ENCODE peak calls at places on chromosomes 12 and 14, in six cellular contexts. V, H, E, T, Z and Q are unnamed samples.
A peak's percentile ranks its signal among the peaks of the same experiment; 100 is the strongest.

GRCh38 chr12:109388167-109388563 is 40.5 kb downstream of the MYO1H start:
- DNase-seq in V (no peak), E (no peak), Z (no peak), H (no peak), T (no peak), Q (no peak)

GRCh38 chr12:108691995-108692808 is 39.1 kb downstream of the CORO1C start:
- DNase-seq in H (peak; percentile 70), V (no peak), T (no peak), Z (no peak), E (no peak), Q (no peak)

GRCh38 chr14:75711134-75711795 is 50.2 kb downstream of the TTLL5 start:
- DNase-seq in E (peak; percentile 62), T (peak; percentile 54), V (peak; percentile 28), H (no peak), Z (peak; percentile 65), Q (peak; percentile 41)

GRCh38 chr14:93974833-93975232 is 1.5 kb downstream of the ASB2 start:
- DNase-seq in V (no peak), Z (no peak), H (no peak), E (no peak), T (no peak), Q (no peak)

GRCh38 chr14:45003924-45004323 is 41.9 kb downstream of the TOGARAM1 start:
- DNase-seq in T (no peak), Z (no peak), V (no peak), E (no peak), H (no peak), Q (no peak)

GRCh38 chr12:26044592-26044991 is 80.2 kb downstream of the BHLHE41 start:
- DNase-seq in T (no peak), H (no peak), E (no peak), Z (no peak), V (no peak), Q (no peak)

GRCh38 chr12:5197127-5197526 is 153.4 kb downstream of the KCNA5 start:
- DNase-seq in V (no peak), Z (no peak), E (peak; percentile 85), H (no peak), T (no peak), Q (no peak)

GRCh38 chr12:66441905-66442559 is 139.7 kb downstream of the HELB start:
- DNase-seq in H (no peak), T (no peak), E (no peak), V (no peak), Z (no peak), Q (no peak)

GRCh38 chr14:92653162-92653651 is 95.2 kb downstream of the LGMN start:
- DNase-seq in T (no peak), H (no peak), E (no peak), V (no peak), Z (no peak), Q (no peak)

GRCh38 chr14:101737414-101738367 is 23.8 kb upstream of the PPP2R5C start:
- DNase-seq in H (no peak), T (no peak), Z (no peak), E (no peak), V (no peak), Q (no peak)

GRCh38 chr12:67539946-67540345 is 108.6 kb upstream of the DYRK2 start:
- DNase-seq in Z (peak; percentile 46), T (no peak), H (no peak), E (no peak), V (no peak), Q (no peak)

GRCh38 chr14:30507209-30507608 is 51.7 kb upstream of the G2E3 start:
- DNase-seq in Z (no peak), H (no peak), E (no peak), V (no peak), T (no peak), Q (no peak)

GRCh38 chr14:77645520-77646230 is 29.2 kb upstream of the SPTLC2 start:
- DNase-seq in Z (no peak), E (no peak), V (no peak), T (no peak), H (no peak), Q (no peak)

GRCh38 chr12:6532927-6533652 is 1.2 kb upstream of the GAPDH start:
- DNase-seq in V (peak; percentile 71), Z (peak; percentile 85), H (peak; percentile 72), E (peak; percentile 80), T (peak; percentile 45), Q (no peak)

GRCh38 chr12:22938323-22938722 is 313.4 kb downstream of the ETNK1 start:
- DNase-seq in Z (no peak), H (no peak), T (no peak), V (no peak), E (no peak), Q (no peak)

GRCh38 chr14:75285331-75285730 is 6.7 kb downstream of the FOS start:
- DNase-seq in T (no peak), H (no peak), V (no peak), E (no peak), Z (no peak), Q (no peak)

GRCh38 chr12:16189849-16190248 is 87.6 kb downstream of the SLC15A5 start:
- DNase-seq in V (no peak), H (no peak), E (peak; percentile 14), T (no peak), Z (no peak), Q (no peak)
- TF ChIP-seq CTCF in V (no peak), H (no peak), E (peak; percentile 70), T (peak; percentile 17), Z (no peak), Q (no peak)

DNA sequence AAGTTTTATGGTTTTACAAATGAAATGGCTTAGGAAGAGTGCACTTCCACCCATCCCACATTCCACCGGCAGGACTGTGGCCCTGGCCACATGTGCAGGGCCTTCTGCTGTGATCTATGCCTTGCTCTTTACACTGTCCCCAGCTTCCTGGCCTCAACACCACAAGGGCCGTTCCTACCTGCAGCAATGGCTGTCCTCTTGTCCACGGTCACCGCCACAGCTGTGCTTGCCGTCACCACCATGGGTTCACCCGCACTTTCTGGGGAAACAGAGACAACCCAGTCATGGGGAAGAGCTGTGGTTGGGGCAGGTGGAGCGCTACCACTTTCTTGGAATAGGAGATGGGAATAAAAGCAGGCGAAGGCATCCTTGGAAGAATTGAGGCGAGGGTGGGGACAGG is 20.2 kb downstream of the LRTM2 start:
- DNase-seq in Z (no peak), H (no peak), V (peak; percentile 24), E (no peak), T (no peak), Q (no peak)
- TF ChIP-seq CTCF in Z (no peak), H (no peak), V (no peak), E (no peak), T (no peak), Q (no peak)

GRCh38 chr12:53986686-53987180 is 1.8 kb downstream of the HOXC10 start:
- DNase-seq in E (no peak), T (no peak), H (no peak), V (no peak), Z (no peak), Q (no peak)

GRCh38 chr12:53985900-53986685 is 1.1 kb downstream of the HOXC10 start:
- DNase-seq in E (no peak), H (no peak), V (no peak), Z (no peak), T (no peak), Q (no peak)

GRCh38 chr12:53983580-53984572 is 1.1 kb upstream of the HOXC10 start:
- DNase-seq in H (no peak), V (no peak), E (no peak), T (no peak), Z (no peak), Q (no peak)

GRCh38 chr12:53985358-53985899 is 483 bp downstream of the HOXC10 start:
- DNase-seq in T (no peak), V (no peak), E (no peak), H (no peak), Z (no peak), Q (no peak)

DNA sequence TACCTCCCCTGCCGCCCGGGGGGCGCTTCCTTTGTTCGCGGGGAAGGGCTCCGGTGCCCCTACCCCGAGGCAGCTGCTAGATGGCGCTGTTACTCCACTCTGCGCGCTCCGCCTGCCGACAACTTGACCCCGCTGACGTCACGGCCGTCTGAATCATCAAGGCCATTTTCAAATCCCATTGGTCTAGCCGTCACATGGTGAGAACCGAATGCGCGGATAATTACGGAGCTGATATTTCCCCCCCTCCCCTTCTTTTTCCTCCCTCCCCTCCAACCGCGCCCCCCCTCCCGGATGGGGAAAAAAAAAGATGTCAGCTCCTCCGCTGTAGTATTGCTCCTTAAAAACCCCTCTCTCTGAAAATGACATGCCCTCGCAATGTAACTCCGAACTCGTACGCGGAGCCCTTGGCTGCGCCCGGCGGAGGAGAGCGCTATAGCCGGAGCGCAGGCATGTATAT is at the start of gene HOXC10:
- DNase-seq in T (peak; percentile 93), E (peak; percentile 68), V (peak; percentile 91), H (peak; percentile 58), Z (peak; percentile 93), Q (peak; percentile 89)
- TF ChIP-seq CTCF in T (peak; percentile 69), E (peak; percentile 74), V (peak; percentile 93), H (no peak), Z (peak; percentile 64), Q (peak; percentile 74)

GRCh38 chr12:41277019-41277770 is 89.1 kb downstream of the PDZRN4 start:
- DNase-seq in V (peak; percentile 25), Z (peak; percentile 52), E (peak; percentile 36), T (peak; percentile 41), H (no peak), Q (no peak)
- TF ChIP-seq CTCF in V (peak; percentile 45), Z (peak; percentile 57), E (peak; percentile 84), T (peak; percentile 64), H (peak; percentile 57), Q (peak; percentile 77)

GRCh38 chr12:113533842-113534375 is 62.2 kb upstream of the LHX5 start:
- DNase-seq in H (no peak), Z (no peak), V (no peak), T (no peak), E (no peak), Q (no peak)

GRCh38 chr12:113525066-113525465 is 53.4 kb upstream of the LHX5 start:
- DNase-seq in V (no peak), T (no peak), H (no peak), E (no peak), Z (no peak), Q (no peak)

GRCh38 chr12:113524495-113524894 is 52.8 kb upstream of the LHX5 start:
- DNase-seq in V (no peak), T (no peak), Z (no peak), E (no peak), H (no peak), Q (no peak)

GRCh38 chr12:113534555-113534954 is 62.9 kb upstream of the LHX5 start:
- DNase-seq in H (no peak), E (no peak), V (no peak), Z (no peak), T (no peak), Q (no peak)

GRCh38 chr12:113528606-113529005 is 56.9 kb upstream of the LHX5 start:
- DNase-seq in E (no peak), Z (no peak), V (no peak), H (no peak), T (no peak), Q (no peak)
- TF ChIP-seq CTCF in E (no peak), Z (no peak), V (no peak), H (no peak), T (no peak), Q (no peak)

GRCh38 chr12:11228268-11228879 is 41.1 kb downstream of the PRB3 start:
- DNase-seq in V (peak; percentile 25), E (peak; percentile 19), T (peak; percentile 54), Z (peak; percentile 67), H (no peak), Q (peak; percentile 40)
- TF ChIP-seq CTCF in V (peak; percentile 47), E (peak; percentile 75), T (no peak), Z (peak; percentile 86), H (peak; percentile 33), Q (peak; percentile 55)